ENCODE peak calls at places on chromosomes 5 and 9, in four cellular contexts. S is upper lobe of left lung, O is brain microvascular endothelial cell, F is RWPE1. R is an unnamed sample.
A peak's percentile ranks its signal among the peaks of the same experiment; 100 is the strongest.

GRCh38 chr9:91359734-91360470 is 1.8 kb downstream of the AUH start:
- DNase-seq in S (no peak), O (no peak), F (no peak), R (no peak)

GRCh38 chr9:94721754-94722153 is 4.7 kb upstream of the AOPEP start:
- DNase-seq in S (no peak), O (no peak), F (no peak), R (no peak)

GRCh38 chr5:96829336-96829735 is 21.6 kb upstream of the ERAP1 start:
- DNase-seq in S (no peak), O (no peak), F (no peak), R (peak; percentile 84)

GRCh38 chr9:130042406-130042930 is 521 bp downstream of the FNBP1 start:
- DNase-seq in S (peak; percentile 92), O (no peak), F (peak; percentile 52), R (no peak)

GRCh38 chr9:137682431-137682991 is 63.7 kb downstream of the EHMT1 start:
- DNase-seq in S (no peak), O (no peak), F (no peak), R (no peak)

GRCh38 chr5:93715327-93715726 is 26.1 kb downstream of the POU5F2 start:
- DNase-seq in S (no peak), O (no peak), F (no peak), R (no peak)

GRCh38 chr9:23538060-23538387 is 288.0 kb downstream of the ELAVL2 start:
- DNase-seq in S (no peak), O (no peak), F (no peak), R (no peak)

GRCh38 chr9:135606885-135607259 is 32.5 kb downstream of the GLT6D1 start:
- DNase-seq in S (no peak), O (no peak), F (no peak), R (no peak)

GRCh38 chr5:172733179-172733973 is 37.6 kb downstream of the DUSP1 start:
- DNase-seq in S (peak; percentile 83), O (peak; percentile 89), F (peak; percentile 97), R (peak; percentile 100)

GRCh38 chr9:8156336-8156735 is 356.8 kb upstream of the DMAC1 start:
- DNase-seq in S (no peak), O (no peak), F (no peak), R (no peak)

GRCh38 chr9:124183772-124184171 is 74.0 kb upstream of the NEK6 start:
- DNase-seq in S (no peak), O (no peak), F (no peak), R (no peak)

GRCh38 chr5:171630047-171630669 is 155.5 kb upstream of the SMIM23 start:
- DNase-seq in S (peak; percentile 86), O (peak; percentile 54), F (peak; percentile 87), R (no peak)

GRCh38 chr9:100428871-100429654 is 2.1 kb downstream of the MSANTD3 start:
- DNase-seq in S (no peak), O (peak; percentile 98), F (peak; percentile 99), R (peak; percentile 96)

GRCh38 chr9:81666123-81666522 is 23.2 kb downstream of the TLE1 start:
- DNase-seq in S (no peak), O (no peak), F (peak; percentile 97), R (no peak)

GRCh38 chr5:56522972-56523371 is 289.8 kb upstream of the ANKRD55 start:
- DNase-seq in S (no peak), O (no peak), F (no peak), R (no peak)

GRCh38 chr9:107929439-107929838 is 439.9 kb upstream of the KLF4 start:
- DNase-seq in S (no peak), O (peak; percentile 16), F (no peak), R (peak; percentile 59)

GRCh38 chr5:123155511-123155923 is 66.5 kb downstream of the PRDM6 start:
- DNase-seq in S (no peak), O (no peak), F (no peak), R (no peak)
- TF ChIP-seq CTCF in S (no peak), O (no peak), F (no peak), R (no peak)

DNA sequence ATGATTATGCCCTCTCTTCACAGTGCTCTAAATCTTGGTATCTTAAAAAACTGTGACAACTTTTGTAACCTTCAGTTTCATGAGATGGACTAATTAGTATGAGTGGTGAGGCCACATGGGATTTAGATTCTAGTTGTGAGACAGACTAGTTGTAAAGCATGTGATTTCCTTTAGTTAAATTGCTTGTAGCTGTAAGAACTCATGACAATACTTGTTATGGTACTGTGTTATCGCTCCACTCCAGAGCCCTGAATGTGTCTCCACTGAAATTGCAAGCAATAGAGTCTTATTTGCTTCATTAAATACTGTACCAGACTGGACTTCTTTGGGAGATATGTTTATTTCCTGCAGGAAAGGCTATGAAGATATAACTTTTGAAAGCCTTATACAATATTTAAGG is 1198.3 kb upstream of the CDH6 start:
- DNase-seq in S (no peak), O (no peak), F (no peak), R (no peak)
- TF ChIP-seq CTCF in S (no peak), O (no peak), F (no peak), R (no peak)

DNA sequence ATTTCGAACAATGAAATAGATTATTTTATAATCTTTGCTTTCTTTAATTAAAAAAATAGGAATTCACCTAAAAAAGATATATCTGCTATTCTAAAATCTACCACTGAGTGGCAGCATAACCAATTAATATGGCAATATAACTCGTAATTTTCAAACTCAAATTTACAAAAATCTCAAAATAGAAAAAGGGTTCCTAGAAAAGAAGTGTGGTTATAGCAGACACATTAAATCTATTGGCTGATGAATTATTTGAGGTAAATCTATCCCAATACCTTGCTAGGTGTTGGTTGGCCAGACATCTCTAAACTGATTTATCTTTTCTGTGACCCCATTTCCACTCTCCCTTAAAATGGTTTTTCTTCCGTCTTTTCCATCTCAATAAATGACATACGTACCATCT is 30.2 kb upstream of the NRG2 start:
- DNase-seq in S (no peak), O (no peak), F (peak; percentile 45), R (no peak)
- TF ChIP-seq CTCF in S (peak; percentile 47), O (no peak), F (peak; percentile 78), R (peak; percentile 42)

GRCh38 chr9:36542355-36542754 is 30.3 kb upstream of the MELK start:
- DNase-seq in S (no peak), O (no peak), F (no peak), R (no peak)
- TF ChIP-seq CTCF in S (no peak), O (no peak), F (no peak), R (no peak)

DNA sequence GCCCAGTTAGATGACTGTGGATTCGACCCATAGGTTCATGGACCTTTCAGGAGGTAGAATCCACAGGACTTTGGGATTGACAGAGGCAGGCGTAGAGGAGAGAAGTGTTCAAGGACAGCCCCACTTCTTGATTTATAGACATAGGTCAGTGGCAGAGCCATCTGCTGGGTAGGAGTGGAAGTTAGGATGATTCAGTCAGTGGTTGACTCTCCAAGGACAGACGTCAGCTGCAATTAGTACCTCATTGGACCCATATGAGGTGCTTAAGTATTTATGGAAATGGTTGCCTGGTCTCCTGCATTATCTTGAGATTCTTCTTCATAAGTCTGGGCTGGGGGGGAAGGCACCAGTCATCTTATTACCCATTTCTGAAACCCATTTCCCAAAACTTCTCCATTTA is 70.9 kb downstream of the SH3RF2 start:
- DNase-seq in S (no peak), O (no peak), F (no peak), R (no peak)
- TF ChIP-seq CTCF in S (no peak), O (peak; percentile 31), F (no peak), R (no peak)

DNA sequence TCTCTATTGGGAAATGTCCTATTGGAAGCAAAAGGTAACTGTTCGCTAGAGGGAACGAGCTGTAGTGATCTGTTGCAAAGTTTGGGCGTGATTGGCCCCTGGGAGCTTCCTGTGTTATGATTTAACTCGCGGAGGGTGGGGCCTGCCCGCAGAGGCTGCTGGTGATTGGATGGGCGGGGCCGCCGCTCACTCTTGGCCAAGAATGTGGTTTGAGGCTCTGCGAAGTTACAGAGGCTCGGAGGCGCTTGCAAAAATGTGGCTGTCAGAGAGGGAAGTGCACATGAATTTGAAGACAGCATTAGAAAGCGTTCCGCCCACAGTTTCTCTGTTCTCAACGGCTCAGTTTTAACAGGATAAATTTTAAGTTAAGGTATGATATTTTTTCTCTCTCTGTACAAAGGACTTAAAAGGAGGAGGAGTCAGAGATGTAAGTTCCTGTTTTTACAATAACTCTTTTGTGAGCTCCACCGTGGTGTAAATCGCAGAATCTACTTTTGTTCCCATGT is 46.9 kb downstream of the CNTRL start:
- DNase-seq in S (peak; percentile 97), O (peak; percentile 99), F (peak; percentile 98), R (peak; percentile 85)
- TF ChIP-seq CTCF in S (peak; percentile 62), O (peak; percentile 52), F (peak; percentile 67), R (peak; percentile 33)

GRCh38 chr5:9140202-9140601 is 405.7 kb downstream of the SEMA5A start:
- DNase-seq in S (no peak), O (no peak), F (no peak), R (no peak)
- TF ChIP-seq CTCF in S (no peak), O (no peak), F (no peak), R (no peak)

GRCh38 chr5:127243011-127243410 is 47.6 kb upstream of the MEGF10 start:
- DNase-seq in S (no peak), O (no peak), F (no peak), R (no peak)
- TF ChIP-seq CTCF in S (no peak), O (no peak), F (no peak), R (no peak)

GRCh38 chr9:16131269-16131668 is 578.4 kb downstream of the CCDC171 start:
- DNase-seq in S (no peak), O (peak; percentile 67), F (no peak), R (no peak)
- TF ChIP-seq CTCF in S (no peak), O (peak; percentile 72), F (no peak), R (peak; percentile 48)

R was measured in retinal pigment epithelial cell.